ENCODE peak calls at places on chromosomes 16 and 17, in seven cellular contexts. One of them, this sample, is unnamed.

GRCh38 chr16:16004314-16004749 is 54.9 kb downstream of the ABCC1 start:
- DNase-seq in left ventricle myocardium inferior: no peak
- DNase-seq in COR-L47: no peak
- DNase-seq in NCI-H1092: no peak
- DNase-seq in NT2/D1: no peak
- DNase-seq in CD8-positive, alpha-beta T cell: no peak
- DNase-seq in activated CD4-positive, alpha-beta T cell treated with anti-CD3 and anti-CD28 coated beads, Interleukin-2, amount 10 ng/mL, durations not matched to agents 7 days and 5 days: no peak
- DNase-seq in this sample: peak; percentile 65

GRCh38 chr16:89244754-89245153 is 27.3 kb downstream of the ZNF778 start:
- DNase-seq in activated CD4-positive, alpha-beta T cell treated with anti-CD3 and anti-CD28 coated beads, Interleukin-2, amount 10 ng/mL, durations not matched to agents 7 days and 5 days: no peak
- DNase-seq in NT2/D1: no peak
- DNase-seq in left ventricle myocardium inferior: no peak
- DNase-seq in COR-L47: no peak
- DNase-seq in CD8-positive, alpha-beta T cell: no peak
- DNase-seq in NCI-H1092: no peak
- DNase-seq in this sample: no peak

GRCh38 chr17:48478224-48479013 is 48.4 kb upstream of the SKAP1 start:
- DNase-seq in CD8-positive, alpha-beta T cell: peak; percentile 17
- DNase-seq in activated CD4-positive, alpha-beta T cell treated with anti-CD3 and anti-CD28 coated beads, Interleukin-2, amount 10 ng/mL, durations not matched to agents 7 days and 5 days: peak; percentile 44
- DNase-seq in left ventricle myocardium inferior: no peak
- DNase-seq in COR-L47: no peak
- DNase-seq in NCI-H1092: no peak
- DNase-seq in NT2/D1: no peak
- DNase-seq in this sample: no peak

GRCh38 chr16:21026846-21027245 is 123.8 kb downstream of the DNAH3 start:
- DNase-seq in left ventricle myocardium inferior: no peak
- DNase-seq in CD8-positive, alpha-beta T cell: no peak
- DNase-seq in NT2/D1: no peak
- DNase-seq in COR-L47: no peak
- DNase-seq in NCI-H1092: no peak
- DNase-seq in activated CD4-positive, alpha-beta T cell treated with anti-CD3 and anti-CD28 coated beads, Interleukin-2, amount 10 ng/mL, durations not matched to agents 7 days and 5 days: no peak
- DNase-seq in this sample: no peak

GRCh38 chr16:3655030-3655790 is 719 bp downstream of the DNASE1 start:
- DNase-seq in activated CD4-positive, alpha-beta T cell treated with anti-CD3 and anti-CD28 coated beads, Interleukin-2, amount 10 ng/mL, durations not matched to agents 7 days and 5 days: no peak
- DNase-seq in NT2/D1: no peak
- DNase-seq in COR-L47: no peak
- DNase-seq in left ventricle myocardium inferior: no peak
- DNase-seq in CD8-positive, alpha-beta T cell: no peak
- DNase-seq in NCI-H1092: no peak
- DNase-seq in this sample: no peak

GRCh38 chr17:58005031-58005727 is 1.9 kb downstream of the SRSF1 start:
- DNase-seq in COR-L47: no peak
- DNase-seq in activated CD4-positive, alpha-beta T cell treated with anti-CD3 and anti-CD28 coated beads, Interleukin-2, amount 10 ng/mL, durations not matched to agents 7 days and 5 days: no peak
- DNase-seq in NT2/D1: no peak
- DNase-seq in NCI-H1092: no peak
- DNase-seq in left ventricle myocardium inferior: no peak
- DNase-seq in CD8-positive, alpha-beta T cell: no peak
- DNase-seq in this sample: no peak

GRCh38 chr16:84043486-84044107 is 1.0 kb upstream of the SLC38A8 start:
- DNase-seq in NT2/D1: peak; percentile 46
- DNase-seq in CD8-positive, alpha-beta T cell: no peak
- DNase-seq in activated CD4-positive, alpha-beta T cell treated with anti-CD3 and anti-CD28 coated beads, Interleukin-2, amount 10 ng/mL, durations not matched to agents 7 days and 5 days: no peak
- DNase-seq in NCI-H1092: no peak
- DNase-seq in COR-L47: peak; percentile 60
- DNase-seq in left ventricle myocardium inferior: no peak
- DNase-seq in this sample: no peak

GRCh38 chr17:56499799-56500388 is 93.6 kb upstream of the NOG start:
- DNase-seq in left ventricle myocardium inferior: no peak
- DNase-seq in activated CD4-positive, alpha-beta T cell treated with anti-CD3 and anti-CD28 coated beads, Interleukin-2, amount 10 ng/mL, durations not matched to agents 7 days and 5 days: peak; percentile 33
- DNase-seq in NCI-H1092: no peak
- DNase-seq in CD8-positive, alpha-beta T cell: no peak
- DNase-seq in COR-L47: no peak
- DNase-seq in NT2/D1: peak; percentile 6
- DNase-seq in this sample: no peak

GRCh38 chr16:66003196-66003595 is 363.3 kb upstream of the CDH5 start:
- DNase-seq in activated CD4-positive, alpha-beta T cell treated with anti-CD3 and anti-CD28 coated beads, Interleukin-2, amount 10 ng/mL, durations not matched to agents 7 days and 5 days: no peak
- DNase-seq in left ventricle myocardium inferior: no peak
- DNase-seq in COR-L47: no peak
- DNase-seq in NT2/D1: no peak
- DNase-seq in NCI-H1092: no peak
- DNase-seq in CD8-positive, alpha-beta T cell: no peak
- DNase-seq in this sample: no peak

GRCh38 chr16:30667361-30667905 is 9.2 kb downstream of the FBRS start:
- DNase-seq in COR-L47: no peak
- DNase-seq in NCI-H1092: no peak
- DNase-seq in activated CD4-positive, alpha-beta T cell treated with anti-CD3 and anti-CD28 coated beads, Interleukin-2, amount 10 ng/mL, durations not matched to agents 7 days and 5 days: no peak
- DNase-seq in left ventricle myocardium inferior: no peak
- DNase-seq in CD8-positive, alpha-beta T cell: no peak
- DNase-seq in NT2/D1: no peak
- DNase-seq in this sample: no peak